ENCODE peak calls at places on chromosome 16, in seven cellular contexts. R, C, M, B, F, D and Z are unnamed samples.

GRCh38 chr16:54928421-54929089 is 2.1 kb upstream of the IRX5 start:
- DNase-seq in R (peak; percentile 55), C (no peak), M (peak; percentile 77), B (peak; percentile 15), F (peak; percentile 82), D (no peak), Z (peak; percentile 83)

GRCh38 chr16:7651803-7652570 is 319.3 kb downstream of the RBFOX1 start:
- DNase-seq in R (peak; percentile 9), C (no peak), M (no peak), B (peak; percentile 24), F (no peak), D (no peak), Z (no peak)

GRCh38 chr16:88804173-88804551 is 573 bp downstream of the CDT1 start:
- DNase-seq in R (no peak), C (no peak), M (no peak), B (no peak), F (no peak), D (no peak), Z (no peak)

GRCh38 chr16:55478827-55479559 is at the start of gene MMP2:
- DNase-seq in R (peak; percentile 91), C (no peak), M (peak; percentile 81), B (peak; percentile 91), F (no peak), D (no peak), Z (peak; percentile 86)

GRCh38 chr16:88866151-88866920 is at the start of gene PABPN1L:
- DNase-seq in R (no peak), C (no peak), M (no peak), B (no peak), F (no peak), D (no peak), Z (no peak)

GRCh38 chr16:76157629-76158028 is 119.6 kb upstream of the CNTNAP4 start:
- DNase-seq in R (peak; percentile 16), C (no peak), M (no peak), B (peak; percentile 21), F (no peak), D (no peak), Z (no peak)

GRCh38 chr16:12097523-12098428 is 121.2 kb downstream of the SNX29 start:
- DNase-seq in R (peak; percentile 45), C (no peak), M (peak; percentile 58), B (no peak), F (no peak), D (peak; percentile 17), Z (peak; percentile 34)

GRCh38 chr16:79768594-79768993 is 168.1 kb upstream of the MAF start:
- DNase-seq in R (peak; percentile 24), C (no peak), M (no peak), B (no peak), F (no peak), D (no peak), Z (peak; percentile 2)

GRCh38 chr16:2537451-2538379 is at the start of gene PDPK1:
- DNase-seq in R (peak; percentile 99), C (peak; percentile 84), M (peak; percentile 98), B (peak; percentile 96), F (peak; percentile 96), D (peak; percentile 93), Z (peak; percentile 98)

GRCh38 chr16:27703121-27703520 is 153.2 kb downstream of the KATNIP start:
- DNase-seq in R (no peak), C (no peak), M (no peak), B (no peak), F (no peak), D (no peak), Z (no peak)

GRCh38 chr16:56357291-56357764 is 68.0 kb downstream of the AMFR start:
- DNase-seq in R (peak; percentile 29), C (no peak), M (peak; percentile 55), B (peak; percentile 8), F (no peak), D (peak; percentile 11), Z (peak; percentile 83)

GRCh38 chr16:50166511-50167500 is 13.7 kb downstream of the TENT4B start:
- DNase-seq in R (no peak), C (no peak), M (no peak), B (no peak), F (no peak), D (peak; percentile 21), Z (peak; percentile 29)

GRCh38 chr16:68992521-68992920 is 112.9 kb upstream of the HAS3 start:
- DNase-seq in R (no peak), C (peak; percentile 48), M (peak; percentile 8), B (no peak), F (no peak), D (peak; percentile 83), Z (peak; percentile 73)

GRCh38 chr16:89103156-89103555 is 9.5 kb downstream of the ACSF3 start:
- DNase-seq in R (no peak), C (no peak), M (peak; percentile 81), B (no peak), F (no peak), D (no peak), Z (no peak)

GRCh38 chr16:85633438-85633743 is 20.3 kb downstream of the GSE1 start:
- DNase-seq in R (no peak), C (no peak), M (no peak), B (no peak), F (no peak), D (no peak), Z (no peak)

GRCh38 chr16:2003231-2003826 is 6.3 kb downstream of the ZNF598 start:
- DNase-seq in R (peak; percentile 1), C (no peak), M (no peak), B (no peak), F (no peak), D (no peak), Z (no peak)

GRCh38 chr16:88673685-88674398 is 11.0 kb upstream of the MVD start:
- DNase-seq in R (no peak), C (no peak), M (no peak), B (no peak), F (no peak), D (no peak), Z (no peak)

GRCh38 chr16:84547539-84548058 is 43.1 kb upstream of the MEAK7 start:
- DNase-seq in R (peak; percentile 70), C (no peak), M (no peak), B (no peak), F (no peak), D (no peak), Z (no peak)

GRCh38 chr16:89139907-89140361 is 31.6 kb upstream of the CDH15 start:
- DNase-seq in R (no peak), C (no peak), M (no peak), B (no peak), F (no peak), D (no peak), Z (no peak)

GRCh38 chr16:12573730-12574383 is 229.8 kb downstream of the CPPED1 start:
- DNase-seq in R (peak; percentile 70), C (peak; percentile 52), M (peak; percentile 84), B (peak; percentile 79), F (no peak), D (peak; percentile 61), Z (peak; percentile 43)

GRCh38 chr16:16042076-16042475 is 92.7 kb downstream of the ABCC1 start:
- DNase-seq in R (no peak), C (no peak), M (peak; percentile 73), B (no peak), F (no peak), D (no peak), Z (peak; percentile 37)

GRCh38 chr16:70454221-70455034 is at the start of gene FCSK:
- DNase-seq in R (peak; percentile 96), C (peak; percentile 50), M (peak; percentile 86), B (peak; percentile 93), F (peak; percentile 70), D (peak; percentile 45), Z (peak; percentile 78)

GRCh38 chr16:55989569-55989907 is 114.4 kb upstream of the CES5A start:
- DNase-seq in R (no peak), C (no peak), M (no peak), B (no peak), F (no peak), D (no peak), Z (no peak)

GRCh38 chr16:1534021-1535020 is 855 bp downstream of the TMEM204 start:
- DNase-seq in R (no peak), C (no peak), M (no peak), B (no peak), F (no peak), D (no peak), Z (peak; percentile 74)

GRCh38 chr16:55040366-55041086 is 109.9 kb downstream of the IRX5 start:
- DNase-seq in R (no peak), C (no peak), M (no peak), B (no peak), F (no peak), D (no peak), Z (no peak)

GRCh38 chr16:22071352-22071923 is 20.9 kb upstream of the VWA3A start:
- DNase-seq in R (peak; percentile 29), C (no peak), M (no peak), B (peak; percentile 28), F (no peak), D (no peak), Z (no peak)

GRCh38 chr16:87626905-87627304 is 24.6 kb downstream of the JPH3 start:
- DNase-seq in R (no peak), C (no peak), M (no peak), B (no peak), F (no peak), D (no peak), Z (no peak)
- TF ChIP-seq EZH2phosphoT487 in R (no peak), C (no peak), M (no peak), B (no peak), F (no peak), D (no peak), Z (no peak)

GRCh38 chr16:51390877-51391276 is 239.8 kb upstream of the SALL1 start:
- DNase-seq in R (peak; percentile 48), C (no peak), M (no peak), B (peak; percentile 35), F (no peak), D (no peak), Z (no peak)

GRCh38 chr16:51393381-51394005 is 242.4 kb upstream of the SALL1 start:
- DNase-seq in R (no peak), C (no peak), M (no peak), B (no peak), F (no peak), D (peak; percentile 1), Z (peak; percentile 69)

GRCh38 chr16:51391798-51392511 is 240.9 kb upstream of the SALL1 start:
- DNase-seq in R (peak; percentile 78), C (no peak), M (no peak), B (peak; percentile 88), F (no peak), D (no peak), Z (no peak)

GRCh38 chr16:51394401-51394800 is 243.3 kb upstream of the SALL1 start:
- DNase-seq in R (no peak), C (no peak), M (no peak), B (no peak), F (no peak), D (no peak), Z (no peak)

GRCh38 chr16:51392651-51393187 is 241.6 kb upstream of the SALL1 start:
- DNase-seq in R (peak; percentile 37), C (no peak), M (peak; percentile 11), B (peak; percentile 52), F (no peak), D (no peak), Z (peak; percentile 96)
- TF ChIP-seq EZH2 in R (no peak), C (no peak), M (no peak), B (no peak), F (no peak), D (no peak), Z (no peak)

GRCh38 chr16:77599793-77600415 is 122.4 kb upstream of the NUDT7 start:
- DNase-seq in R (peak; percentile 49), C (peak; percentile 19), M (peak; percentile 63), B (peak; percentile 57), F (peak; percentile 21), D (peak; percentile 43), Z (peak; percentile 62)
- TF ChIP-seq EZH2phosphoT487 in R (no peak), C (no peak), M (no peak), B (no peak), F (no peak), D (no peak), Z (no peak)

GRCh38 chr16:47995354-47995753 is 160.4 kb downstream of the ABCC12 start:
- DNase-seq in R (no peak), C (no peak), M (no peak), B (no peak), F (no peak), D (no peak), Z (no peak)
- TF ChIP-seq EZH2 in R (no peak), C (no peak), M (no peak), B (no peak), F (no peak), D (no peak), Z (no peak)